ENCODE peak calls at places on chromosomes 2 and 18, in seven cellular contexts. B is stomach, K is sigmoid colon, J is H1, Z is HepG2, G is SK-N-SH, N is GM12878. P is an unnamed sample.

GRCh38 chr18:45678850-45679249 is 45.1 kb upstream of the SLC14A1 start:
- DNase-seq in B (no peak), K (no peak), J (no peak), Z (no peak), G (no peak), N (no peak), P (no peak)

GRCh38 chr2:150097891-150098595 is 389.4 kb downstream of the RND3 start:
- DNase-seq in B (no peak), K (no peak), J (no peak), Z (no peak), G (no peak), N (no peak), P (no peak)

GRCh38 chr2:204282081-204282480 is 263.2 kb upstream of the PARD3B start:
- DNase-seq in B (no peak), K (no peak), J (no peak), Z (no peak), G (no peak), N (no peak), P (no peak)

GRCh38 chr2:129769402-129769991 is 210.0 kb upstream of the RAB6C start:
- DNase-seq in B (no peak), K (no peak), J (no peak), Z (no peak), G (no peak), N (no peak), P (peak)

GRCh38 chr2:219285894-219286425 is 6.8 kb downstream of the DNAJB2 start:
- DNase-seq in B (no peak), K (peak), J (no peak), Z (no peak), G (peak), N (no peak), P (peak)

GRCh38 chr2:28362991-28363521 is 29.6 kb upstream of the FOSL2 start:
- DNase-seq in B (no peak), K (no peak), J (no peak), Z (no peak), G (no peak), N (no peak), P (no peak)

GRCh38 chr2:62099523-62100175 is 96.3 kb upstream of the B3GNT2 start:
- DNase-seq in B (no peak), K (no peak), J (no peak), Z (no peak), G (no peak), N (peak), P (no peak)

GRCh38 chr2:121408641-121409040 is 122.0 kb upstream of the RNU4ATAC start:
- DNase-seq in B (no peak), K (no peak), J (no peak), Z (no peak), G (no peak), N (no peak), P (no peak)

GRCh38 chr2:133315280-133315679 is 253.0 kb downstream of the NCKAP5 start:
- DNase-seq in B (no peak), K (no peak), J (no peak), Z (no peak), G (no peak), N (no peak), P (no peak)

GRCh38 chr2:185374878-185375277 is 363.7 kb upstream of the FSIP2 start:
- DNase-seq in B (no peak), K (no peak), J (no peak), Z (no peak), G (no peak), N (no peak), P (no peak)

GRCh38 chr2:38554973-38555595 is 47.6 kb downstream of the HNRNPLL start:
- DNase-seq in B (no peak), K (no peak), J (no peak), Z (peak), G (no peak), N (no peak), P (no peak)

GRCh38 chr2:215845839-215846586 is 167.3 kb downstream of the MREG start:
- DNase-seq in B (no peak), K (no peak), J (no peak), Z (no peak), G (no peak), N (peak), P (no peak)

GRCh38 chr18:9661564-9661963 is 46.5 kb upstream of the RAB31 start:
- DNase-seq in B (no peak), K (no peak), J (no peak), Z (no peak), G (peak), N (no peak), P (no peak)

GRCh38 chr2:31886700-31887099 is 124.1 kb downstream of the MEMO1 start:
- DNase-seq in B (no peak), K (no peak), J (peak), Z (peak), G (no peak), N (no peak), P (no peak)

GRCh38 chr2:127586136-127586535 is 50.7 kb downstream of the MYO7B start:
- DNase-seq in B (peak), K (no peak), J (no peak), Z (no peak), G (no peak), N (no peak), P (no peak)

GRCh38 chr2:27323592-27324285 is 842 bp upstream of the MPV17 start:
- DNase-seq in B (no peak), K (no peak), J (no peak), Z (no peak), G (no peak), N (no peak), P (no peak)

GRCh38 chr2:56334622-56335021 is 150.8 kb downstream of the CCDC85A start:
- DNase-seq in B (no peak), K (no peak), J (no peak), Z (no peak), G (no peak), N (no peak), P (no peak)

GRCh38 chr2:74250189-74250631 is 51.8 kb downstream of the MTHFD2 start:
- DNase-seq in B (peak), K (no peak), J (no peak), Z (peak), G (peak), N (peak), P (no peak)

GRCh38 chr2:128603411-128603924 is 284.8 kb upstream of the HS6ST1 start:
- DNase-seq in B (no peak), K (peak), J (no peak), Z (no peak), G (no peak), N (no peak), P (peak)

GRCh38 chr18:77267957-77268356 is 18.3 kb downstream of the GALR1 start:
- DNase-seq in B (no peak), K (no peak), J (no peak), Z (no peak), G (no peak), N (no peak), P (no peak)

GRCh38 chr18:68121826-68122225 is 593.1 kb downstream of the TMX3 start:
- DNase-seq in B (no peak), K (no peak), J (no peak), Z (no peak), G (no peak), N (no peak), P (no peak)

GRCh38 chr2:38077431-38077769 is 1.4 kb upstream of the CYP1B1 start:
- DNase-seq in B (no peak), K (no peak), J (no peak), Z (no peak), G (no peak), N (no peak), P (no peak)

GRCh38 chr18:76885011-76885410 is 62.7 kb downstream of the ZNF236 start:
- DNase-seq in B (no peak), K (no peak), J (no peak), Z (no peak), G (no peak), N (no peak), P (no peak)

GRCh38 chr2:204064119-204064518 is 127.6 kb downstream of the ICOS start:
- DNase-seq in B (no peak), K (no peak), J (no peak), Z (no peak), G (no peak), N (no peak), P (no peak)

GRCh38 chr2:80489718-80490117 is 185.2 kb upstream of the LRRTM1 start:
- DNase-seq in B (no peak), K (no peak), J (no peak), Z (no peak), G (no peak), N (no peak), P (no peak)

GRCh38 chr18:69528439-69528838 is 127.8 kb downstream of the DOK6 start:
- DNase-seq in B (no peak), K (no peak), J (no peak), Z (no peak), G (no peak), N (no peak), P (no peak)

DNA sequence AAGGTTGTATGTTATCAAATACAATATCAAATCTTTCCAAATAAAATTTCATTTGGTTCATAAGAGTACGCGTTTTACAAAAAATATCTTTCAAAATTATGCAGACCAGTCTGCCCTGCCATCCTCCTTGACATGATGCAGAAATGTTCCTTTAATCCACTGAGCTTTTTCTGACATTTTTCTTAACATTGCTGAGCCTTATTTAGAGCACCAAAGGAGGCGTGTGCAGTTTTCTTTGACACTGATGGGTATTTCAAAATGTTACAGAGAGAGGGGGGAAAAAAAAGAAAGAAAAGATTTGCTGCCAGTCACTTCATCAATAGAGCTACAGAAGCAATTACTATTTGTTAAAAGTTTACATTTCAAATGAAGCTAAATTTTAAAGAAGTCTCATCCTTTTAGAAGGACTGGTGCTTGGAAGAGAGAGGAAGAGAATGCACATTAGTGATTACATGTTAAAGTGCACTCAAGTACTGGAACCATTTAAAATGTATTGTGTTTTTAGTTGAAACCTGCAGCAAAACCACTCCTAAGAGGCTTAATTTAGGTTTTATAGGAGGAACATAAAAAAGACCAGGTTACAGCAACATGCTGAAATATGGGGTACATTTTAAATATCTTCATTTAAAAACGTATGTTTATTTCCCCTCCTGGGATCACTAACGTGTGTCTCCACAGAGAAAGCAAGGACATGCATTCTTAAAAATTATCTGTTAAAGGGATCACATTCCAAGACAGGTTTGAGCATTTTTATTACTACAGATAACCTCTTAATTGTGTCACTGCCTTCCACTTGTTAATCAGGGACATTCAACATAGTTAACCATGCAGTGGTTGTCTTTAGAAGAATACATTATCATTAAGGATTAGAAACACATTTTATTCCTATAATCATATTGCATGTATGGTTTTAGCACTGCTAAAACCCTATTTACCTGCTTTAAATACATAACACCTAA is 258.4 kb downstream of the MEIS1 start:
- DNase-seq in B (no peak), K (no peak), J (no peak), Z (no peak), G (no peak), N (no peak), P (no peak)
- TF ChIP-seq EP300 in B (no peak), K (no peak), J (no peak), Z (no peak), G (no peak), N (no peak), P (no peak)

GRCh38 chr2:65409045-65409444 is 23.4 kb downstream of the SPRED2 start:
- DNase-seq in B (no peak), K (no peak), J (no peak), Z (no peak), G (no peak), N (no peak), P (no peak)

GRCh38 chr2:65413106-65413505 is 19.3 kb downstream of the SPRED2 start:
- DNase-seq in B (no peak), K (no peak), J (no peak), Z (no peak), G (no peak), N (no peak), P (no peak)

GRCh38 chr2:65413610-65414009 is 18.8 kb downstream of the SPRED2 start:
- DNase-seq in B (no peak), K (no peak), J (no peak), Z (no peak), G (no peak), N (no peak), P (no peak)

GRCh38 chr2:65415091-65415490 is 17.3 kb downstream of the SPRED2 start:
- DNase-seq in B (no peak), K (no peak), J (no peak), Z (no peak), G (peak), N (no peak), P (no peak)

DNA sequence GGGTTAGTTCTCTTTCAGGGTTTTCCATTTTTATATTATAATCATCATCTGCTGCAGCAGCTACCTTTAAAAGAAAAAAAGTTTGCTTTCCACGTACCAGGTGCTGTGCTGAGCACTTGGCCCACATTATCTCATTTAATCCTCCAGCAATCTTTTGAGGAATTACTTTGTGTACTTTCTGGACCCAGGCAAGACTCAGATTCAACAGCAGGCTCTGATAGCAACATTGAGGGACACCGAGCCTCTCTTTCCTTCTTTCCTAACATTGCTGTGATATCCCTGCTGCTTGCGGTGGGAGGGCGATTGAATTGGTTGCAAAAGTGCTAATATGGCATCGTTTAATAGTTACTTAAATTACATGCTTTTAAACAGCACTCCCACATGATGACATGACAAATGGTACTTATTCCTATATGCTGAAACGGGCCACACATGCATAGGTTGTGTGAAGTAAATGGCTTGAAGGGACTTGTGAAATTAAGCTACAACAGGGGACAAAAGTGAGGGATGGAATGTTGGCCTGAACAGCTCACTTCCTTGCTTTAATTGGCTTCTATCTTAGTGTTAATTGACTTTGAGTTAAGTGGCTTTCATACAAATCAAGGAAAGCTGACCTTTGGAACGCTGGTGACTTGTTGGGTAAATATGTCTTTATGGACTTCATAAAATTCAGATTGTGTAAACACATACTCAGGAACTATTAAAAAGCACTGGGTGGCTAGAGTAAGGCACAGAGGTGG is 21.2 kb downstream of the SPRED2 start:
- DNase-seq in B (no peak), K (no peak), J (no peak), Z (peak), G (no peak), N (no peak), P (no peak)
- TF ChIP-seq POLR2AphosphoS5 in B (no peak), K (no peak), J (no peak), Z (no peak), G (no peak), N (no peak), P (no peak)

GRCh38 chr2:68352651-68353386 is 12.3 kb upstream of the PLEK start:
- DNase-seq in B (no peak), K (no peak), J (no peak), Z (no peak), G (no peak), N (no peak), P (no peak)
- TF ChIP-seq EP300 in B (no peak), K (no peak), J (no peak), Z (no peak), G (no peak), N (no peak), P (no peak)

DNA sequence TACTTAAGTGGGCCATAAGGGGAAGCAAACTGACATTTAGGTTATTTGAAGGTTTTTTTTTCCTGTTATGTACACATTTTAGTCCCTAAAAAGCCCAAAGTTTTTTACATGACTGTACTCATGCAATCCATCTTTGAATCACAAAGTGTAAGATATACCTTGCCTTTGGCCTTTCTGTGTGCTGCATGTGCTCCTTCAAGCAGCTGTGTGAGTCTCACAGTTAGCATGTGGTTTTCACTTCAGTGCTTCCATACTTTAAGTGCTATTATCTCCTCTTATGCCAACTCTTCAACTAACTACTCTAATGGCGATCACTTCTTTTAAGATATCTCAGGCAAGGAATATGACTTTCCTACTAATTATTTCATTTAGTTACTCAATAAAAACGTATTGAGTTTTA is 597.1 kb upstream of the ACVR2A start:
- DNase-seq in B (no peak), K (no peak), J (no peak), Z (no peak), G (no peak), N (no peak), P (no peak)
- TF ChIP-seq POLR2AphosphoS5 in B (no peak), K (no peak), J (no peak), Z (no peak), G (no peak), N (no peak), P (no peak)

GRCh38 chr2:63780483-63781155 is 61.1 kb upstream of the UGP2 start:
- DNase-seq in B (no peak), K (no peak), J (no peak), Z (no peak), G (no peak), N (no peak), P (no peak)
- TF ChIP-seq EP300 in B (no peak), K (no peak), J (no peak), Z (no peak), G (no peak), N (no peak), P (no peak)

P was measured in suprapubic skin.